ENCODE peak calls at places on chromosomes 12 and 14, in four cellular contexts. One of them, this sample, is unnamed. For H3K27me3, the result is how much of the 10 kb centered on the place peaks cover.

GRCh38 chr14:104724407-104724980 is 465 bp downstream of the ADSS1 start:
- DNase-seq in right lobe of liver: peak
- DNase-seq in transverse colon: peak
- DNase-seq in dorsolateral prefrontal cortex: no peak
- DNase-seq in this sample: no peak

GRCh38 chr12:27359578-27360340 is 27.1 kb downstream of the BMAL2 start:
- DNase-seq in transverse colon: no peak
- DNase-seq in right lobe of liver: no peak
- DNase-seq in dorsolateral prefrontal cortex: no peak
- DNase-seq in this sample: no peak

GRCh38 chr14:59362533-59362932 is 102.6 kb downstream of the GPR135 start:
- DNase-seq in transverse colon: no peak
- DNase-seq in right lobe of liver: no peak
- DNase-seq in dorsolateral prefrontal cortex: no peak
- DNase-seq in this sample: no peak

GRCh38 chr14:70642313-70643235 is 858 bp downstream of the TTC9 start:
- DNase-seq in dorsolateral prefrontal cortex: peak
- DNase-seq in transverse colon: peak
- DNase-seq in right lobe of liver: no peak
- DNase-seq in this sample: no peak

GRCh38 chr12:4518106-4518728 is 20.5 kb upstream of the RAD51AP1 start:
- DNase-seq in transverse colon: no peak
- DNase-seq in dorsolateral prefrontal cortex: no peak
- DNase-seq in right lobe of liver: no peak
- DNase-seq in this sample: no peak

GRCh38 chr12:76450690-76451089 is 102.5 kb upstream of the BBS10 start:
- DNase-seq in transverse colon: no peak
- DNase-seq in dorsolateral prefrontal cortex: no peak
- DNase-seq in right lobe of liver: no peak
- DNase-seq in this sample: no peak

GRCh38 chr14:106679776-106680175 is 1153.4 kb downstream of the TMEM121 start:
- DNase-seq in dorsolateral prefrontal cortex: no peak
- DNase-seq in right lobe of liver: no peak
- DNase-seq in transverse colon: no peak
- DNase-seq in this sample: no peak

GRCh38 chr12:34390846-34391700 is 368.8 kb downstream of the ALG10 start:
- DNase-seq in transverse colon: no peak
- DNase-seq in dorsolateral prefrontal cortex: peak
- DNase-seq in right lobe of liver: peak
- DNase-seq in this sample: no peak

GRCh38 chr12:83710851-83711250 is 1024.1 kb downstream of the TMTC2 start:
- DNase-seq in transverse colon: no peak
- DNase-seq in dorsolateral prefrontal cortex: no peak
- DNase-seq in right lobe of liver: no peak
- DNase-seq in this sample: no peak

GRCh38 chr12:19058235-19059021 is 71.1 kb upstream of the PLEKHA5 start:
- DNase-seq in right lobe of liver: peak
- DNase-seq in transverse colon: no peak
- DNase-seq in dorsolateral prefrontal cortex: no peak
- DNase-seq in this sample: no peak

GRCh38 chr12:65962921-65963883 is 138.9 kb downstream of the HMGA2 start:
- DNase-seq in transverse colon: peak
- DNase-seq in dorsolateral prefrontal cortex: no peak
- DNase-seq in right lobe of liver: no peak
- DNase-seq in this sample: no peak

GRCh38 chr14:32711103-32711680 is 227.5 kb upstream of the NPAS3 start:
- DNase-seq in dorsolateral prefrontal cortex: no peak
- DNase-seq in right lobe of liver: no peak
- DNase-seq in transverse colon: no peak
- DNase-seq in this sample: no peak

GRCh38 chr14:24664366-24664765 is 30.4 kb upstream of the GZMB start:
- DNase-seq in right lobe of liver: no peak
- DNase-seq in dorsolateral prefrontal cortex: no peak
- DNase-seq in transverse colon: no peak
- DNase-seq in this sample: no peak

GRCh38 chr12:132161046-132161781 is 17.0 kb downstream of the NOC4L start:
- DNase-seq in transverse colon: no peak
- DNase-seq in right lobe of liver: no peak
- DNase-seq in dorsolateral prefrontal cortex: no peak
- DNase-seq in this sample: no peak

GRCh38 chr14:68603682-68604360 is 189.0 kb downstream of the ZFP36L1 start:
- DNase-seq in transverse colon: no peak
- DNase-seq in dorsolateral prefrontal cortex: no peak
- DNase-seq in right lobe of liver: peak
- DNase-seq in this sample: no peak

GRCh38 chr14:101889366-101889765 is 75.0 kb upstream of the DYNC1H1 start:
- DNase-seq in right lobe of liver: no peak
- DNase-seq in dorsolateral prefrontal cortex: no peak
- DNase-seq in transverse colon: peak
- DNase-seq in this sample: no peak

GRCh38 chr14:95311752-95312151 is 8.0 kb downstream of the CLMN start:
- DNase-seq in right lobe of liver: no peak
- DNase-seq in dorsolateral prefrontal cortex: no peak
- DNase-seq in transverse colon: no peak
- DNase-seq in this sample: no peak

GRCh38 chr14:68843471-68844209 is 50.8 kb upstream of the ZFP36L1 start:
- DNase-seq in transverse colon: peak
- DNase-seq in dorsolateral prefrontal cortex: peak
- DNase-seq in right lobe of liver: peak
- DNase-seq in this sample: peak

GRCh38 chr12:59078027-59078426 is 157.7 kb upstream of the LRIG3 start:
- DNase-seq in dorsolateral prefrontal cortex: no peak
- DNase-seq in transverse colon: no peak
- DNase-seq in right lobe of liver: no peak
- DNase-seq in this sample: no peak

GRCh38 chr14:99516156-99517045 is 35.2 kb downstream of the CCNK start:
- DNase-seq in transverse colon: no peak
- DNase-seq in dorsolateral prefrontal cortex: peak
- DNase-seq in right lobe of liver: peak
- DNase-seq in this sample: no peak

GRCh38 chr12:76276499-76277151 is 71.6 kb downstream of the BBS10 start:
- DNase-seq in transverse colon: no peak
- DNase-seq in right lobe of liver: peak
- DNase-seq in dorsolateral prefrontal cortex: no peak
- DNase-seq in this sample: no peak

DNA sequence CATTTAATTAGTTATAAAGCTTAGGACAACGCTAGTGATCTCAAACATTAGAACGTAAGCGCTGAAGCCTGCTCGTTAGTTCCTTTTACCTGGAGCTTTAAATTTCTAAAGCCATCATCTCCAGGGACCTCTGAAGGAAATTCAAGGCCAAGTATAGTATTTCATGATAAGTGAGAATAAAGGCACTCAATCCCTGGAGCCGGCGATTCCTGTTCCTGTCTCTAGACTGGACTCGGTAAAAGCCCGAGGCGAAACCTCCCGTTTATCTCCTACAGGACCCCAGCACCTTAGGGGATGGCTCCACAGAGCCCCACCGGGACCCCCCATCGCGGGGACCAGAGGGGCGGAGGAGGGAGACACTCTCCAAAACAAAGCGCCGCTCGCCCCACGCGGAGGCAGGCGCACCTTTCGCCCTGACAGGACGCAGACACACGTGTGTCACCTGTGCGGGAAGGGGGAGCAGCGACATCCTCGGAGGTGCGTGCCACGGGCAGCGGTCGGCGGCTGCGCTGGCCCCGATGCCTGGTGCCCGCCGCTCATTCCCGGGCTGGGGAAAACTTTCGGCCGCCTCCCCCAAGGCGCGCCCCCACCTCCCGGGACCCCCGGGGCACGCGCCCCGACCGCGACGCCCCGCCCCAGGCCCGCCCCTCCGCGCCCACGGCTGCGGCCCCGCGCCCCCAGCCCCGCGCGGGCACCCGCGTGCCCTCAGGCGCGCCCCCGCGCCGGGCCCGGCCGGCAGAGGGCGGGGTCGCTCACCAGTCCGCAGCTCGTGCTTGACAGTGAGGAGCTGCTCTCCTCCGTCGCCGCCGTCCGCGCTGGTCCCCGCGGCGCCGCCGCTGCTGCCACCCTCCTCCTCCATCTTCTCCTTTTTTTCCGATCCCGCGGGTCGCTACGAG is 617 bp downstream of the RPS6KA5 start:
- DNase-seq in right lobe of liver: peak
- DNase-seq in transverse colon: peak
- DNase-seq in dorsolateral prefrontal cortex: peak
- DNase-seq in this sample: peak
- TF ChIP-seq CTCF in right lobe of liver: peak
- TF ChIP-seq CTCF in transverse colon: no peak
- TF ChIP-seq CTCF in dorsolateral prefrontal cortex: no peak
- TF ChIP-seq CTCF in this sample: no peak

GRCh38 chr14:75041613-75042012 is 9.7 kb downstream of the MLH3 start:
- DNase-seq in dorsolateral prefrontal cortex: no peak
- DNase-seq in right lobe of liver: no peak
- DNase-seq in transverse colon: peak
- DNase-seq in this sample: no peak
- H3K27ac ChIP-seq in dorsolateral prefrontal cortex: no peak
- H3K27ac ChIP-seq in right lobe of liver: peak
- H3K27ac ChIP-seq in transverse colon: peak
- H3K27ac ChIP-seq in this sample: no peak

GRCh38 chr12:26224657-26225056 is 29.3 kb downstream of the SSPN start:
- DNase-seq in transverse colon: no peak
- DNase-seq in dorsolateral prefrontal cortex: no peak
- DNase-seq in right lobe of liver: no peak
- DNase-seq in this sample: no peak
- H3K27me3 ChIP-seq in transverse colon: under half
- H3K27me3 ChIP-seq in dorsolateral prefrontal cortex: under half
- H3K27me3 ChIP-seq in right lobe of liver: under half
- H3K27me3 ChIP-seq in this sample: under half

GRCh38 chr12:53571295-53571694 is 54.9 kb downstream of the ATF7 start:
- DNase-seq in dorsolateral prefrontal cortex: no peak
- DNase-seq in right lobe of liver: no peak
- DNase-seq in transverse colon: no peak
- DNase-seq in this sample: no peak

GRCh38 chr12:53569174-53569557 is 57.0 kb downstream of the ATF7 start:
- DNase-seq in right lobe of liver: no peak
- DNase-seq in transverse colon: no peak
- DNase-seq in dorsolateral prefrontal cortex: no peak
- DNase-seq in this sample: no peak

GRCh38 chr12:53575502-53576264 is 50.5 kb downstream of the ATF7 start:
- DNase-seq in transverse colon: no peak
- DNase-seq in dorsolateral prefrontal cortex: no peak
- DNase-seq in right lobe of liver: no peak
- DNase-seq in this sample: no peak

GRCh38 chr12:53568428-53569173 is 57.6 kb downstream of the ATF7 start:
- DNase-seq in dorsolateral prefrontal cortex: no peak
- DNase-seq in transverse colon: no peak
- DNase-seq in right lobe of liver: no peak
- DNase-seq in this sample: no peak

GRCh38 chr12:53572134-53572758 is 53.9 kb downstream of the ATF7 start:
- DNase-seq in transverse colon: no peak
- DNase-seq in dorsolateral prefrontal cortex: no peak
- DNase-seq in right lobe of liver: no peak
- DNase-seq in this sample: no peak
- TF ChIP-seq CTCF in transverse colon: no peak
- TF ChIP-seq CTCF in dorsolateral prefrontal cortex: no peak
- TF ChIP-seq CTCF in right lobe of liver: no peak
- TF ChIP-seq CTCF in this sample: no peak

GRCh38 chr14:72775923-72776554 is 117.9 kb downstream of the DPF3 start:
- DNase-seq in transverse colon: no peak
- DNase-seq in dorsolateral prefrontal cortex: no peak
- DNase-seq in right lobe of liver: no peak
- DNase-seq in this sample: no peak

GRCh38 chr14:72774894-72775620 is 118.8 kb downstream of the DPF3 start:
- DNase-seq in right lobe of liver: no peak
- DNase-seq in dorsolateral prefrontal cortex: no peak
- DNase-seq in transverse colon: no peak
- DNase-seq in this sample: no peak

GRCh38 chr14:72771561-72771960 is 122.3 kb downstream of the DPF3 start:
- DNase-seq in transverse colon: peak
- DNase-seq in right lobe of liver: no peak
- DNase-seq in dorsolateral prefrontal cortex: no peak
- DNase-seq in this sample: no peak

GRCh38 chr14:72776701-72777255 is 117.1 kb downstream of the DPF3 start:
- DNase-seq in right lobe of liver: peak
- DNase-seq in transverse colon: peak
- DNase-seq in dorsolateral prefrontal cortex: no peak
- DNase-seq in this sample: no peak

GRCh38 chr14:72774141-72774540 is 119.8 kb downstream of the DPF3 start:
- DNase-seq in transverse colon: no peak
- DNase-seq in dorsolateral prefrontal cortex: no peak
- DNase-seq in right lobe of liver: no peak
- DNase-seq in this sample: no peak
- H3K27ac ChIP-seq in transverse colon: no peak
- H3K27ac ChIP-seq in dorsolateral prefrontal cortex: peak
- H3K27ac ChIP-seq in right lobe of liver: no peak
- H3K27ac ChIP-seq in this sample: no peak

GRCh38 chr12:57096099-57096572 is 7.2 kb downstream of the NAB2 start:
- DNase-seq in right lobe of liver: peak
- DNase-seq in transverse colon: no peak
- DNase-seq in dorsolateral prefrontal cortex: no peak
- DNase-seq in this sample: no peak
- H3K27me3 ChIP-seq in right lobe of liver: under half
- H3K27me3 ChIP-seq in transverse colon: under half
- H3K27me3 ChIP-seq in dorsolateral prefrontal cortex: under half
- H3K27me3 ChIP-seq in this sample: under half

GRCh38 chr12:80636832-80637231 is 70.6 kb upstream of the MYF6 start:
- DNase-seq in transverse colon: no peak
- DNase-seq in dorsolateral prefrontal cortex: no peak
- DNase-seq in right lobe of liver: no peak
- DNase-seq in this sample: no peak

GRCh38 chr12:80627773-80628172 is 79.7 kb upstream of the MYF6 start:
- DNase-seq in transverse colon: no peak
- DNase-seq in right lobe of liver: no peak
- DNase-seq in dorsolateral prefrontal cortex: no peak
- DNase-seq in this sample: no peak

GRCh38 chr12:80634903-80635302 is 72.5 kb upstream of the MYF6 start:
- DNase-seq in transverse colon: no peak
- DNase-seq in right lobe of liver: peak
- DNase-seq in dorsolateral prefrontal cortex: no peak
- DNase-seq in this sample: no peak

DNA sequence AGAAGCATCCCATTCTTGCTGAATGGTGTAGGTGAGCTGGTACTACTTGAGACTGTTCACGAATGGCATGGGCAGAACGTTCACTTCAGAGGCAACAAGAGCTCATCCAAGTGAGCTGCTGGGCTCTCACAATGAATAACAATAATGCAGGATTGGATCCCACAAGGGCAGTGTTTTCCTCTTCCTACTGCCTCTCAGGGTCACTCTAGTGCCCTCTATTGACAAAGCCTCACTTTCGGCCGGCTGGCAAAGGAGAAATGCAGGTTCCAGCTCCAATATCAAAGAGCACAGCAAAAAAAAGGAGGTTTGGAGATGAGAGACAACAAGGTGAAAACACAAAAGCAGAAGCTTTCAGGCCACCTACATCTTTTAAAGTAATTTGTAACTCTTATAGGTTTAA is 74.6 kb upstream of the MYF6 start:
- DNase-seq in transverse colon: no peak
- DNase-seq in right lobe of liver: no peak
- DNase-seq in dorsolateral prefrontal cortex: no peak
- DNase-seq in this sample: no peak
- TF ChIP-seq CTCF in transverse colon: no peak
- TF ChIP-seq CTCF in right lobe of liver: peak
- TF ChIP-seq CTCF in dorsolateral prefrontal cortex: peak
- TF ChIP-seq CTCF in this sample: no peak